ENCODE peak calls at places on chromosome 3, in four cellular contexts. U, K, L and P are unnamed samples.

GRCh38 chr3:186529204-186529999 is 14.8 kb downstream of the CRYGS start:
- DNase-seq in L (no peak), K (no peak), U (no peak), P (no peak)

GRCh38 chr3:37456270-37456708 is 281.9 kb upstream of the LRRFIP2 start:
- DNase-seq in L (peak; percentile 91), K (no peak), U (no peak), P (no peak)

GRCh38 chr3:173761161-173761560 is 363.6 kb downstream of the NLGN1 start:
- DNase-seq in L (no peak), U (no peak), K (no peak), P (no peak)

GRCh38 chr3:53242642-53243041 is 13.2 kb downstream of the TKT start:
- DNase-seq in L (no peak), K (no peak), U (no peak), P (no peak)

GRCh38 chr3:63912768-63913588 is 795 bp upstream of the SCAANT1 start:
- DNase-seq in K (no peak), U (no peak), L (peak; percentile 86), P (no peak)

GRCh38 chr3:193140381-193140780 is 100.6 kb upstream of the PLAAT1 start:
- DNase-seq in K (no peak), L (no peak), U (no peak), P (no peak)

GRCh38 chr3:12967751-12968209 is 105.4 kb downstream of the IQSEC1 start:
- DNase-seq in K (peak; percentile 86), L (peak; percentile 98), U (peak; percentile 71), P (no peak)

GRCh38 chr3:113839551-113839950 is 963 bp downstream of the GRAMD1C start:
- DNase-seq in U (no peak), K (no peak), L (no peak), P (no peak)

GRCh38 chr3:184584001-184584891 is 22.7 kb downstream of the EPHB3 start:
- DNase-seq in U (no peak), L (no peak), K (no peak), P (no peak)